ENCODE peak calls at places on chromosomes 2 and 18, in four cellular contexts. Z, M, U and B are unnamed samples.

GRCh38 chr2:98399112-98399511 is 45.5 kb upstream of the INPP4A start:
- DNase-seq in M (no peak), U (no peak), Z (no peak), B (no peak)

GRCh38 chr2:236177967-236178909 is 10.1 kb upstream of the GBX2 start:
- DNase-seq in M (peak), Z (peak), U (peak), B (peak)

GRCh38 chr2:65654496-65654895 is 222.1 kb upstream of the SPRED2 start:
- DNase-seq in Z (no peak), M (no peak), U (no peak), B (no peak)

GRCh38 chr18:12374398-12374797 is 2.6 kb downstream of the AFG3L2 start:
- DNase-seq in M (no peak), U (no peak), Z (no peak), B (no peak)

GRCh38 chr2:166700079-166700478 is 188.2 kb upstream of the XIRP2 start:
- DNase-seq in U (no peak), Z (no peak), M (no peak), B (peak)

GRCh38 chr2:165434865-165435500 is 34.5 kb upstream of the CSRNP3 start:
- DNase-seq in U (no peak), Z (no peak), M (no peak), B (no peak)

GRCh38 chr2:168246072-168246482 is 1.3 kb downstream of the STK39 start:
- DNase-seq in M (no peak), U (no peak), Z (no peak), B (peak)

GRCh38 chr2:134128746-134129145 is 125.1 kb upstream of the MGAT5 start:
- DNase-seq in Z (no peak), U (no peak), M (no peak), B (no peak)

GRCh38 chr2:138531913-138532312 is 30.3 kb downstream of the SPOPL start:
- DNase-seq in U (no peak), M (no peak), Z (no peak), B (peak)

GRCh38 chr2:15042824-15043223 is 410.3 kb downstream of the LRATD1 start:
- DNase-seq in U (no peak), M (no peak), Z (no peak), B (peak)

GRCh38 chr2:101048756-101049155 is 46.7 kb downstream of the RPL31 start:
- DNase-seq in Z (no peak), M (no peak), U (no peak), B (no peak)

GRCh38 chr2:190214434-190215194 is 105.0 kb downstream of the HIBCH start:
- DNase-seq in U (no peak), M (no peak), Z (no peak), B (peak)

GRCh38 chr2:221708916-221709315 is 136.8 kb upstream of the EPHA4 start:
- DNase-seq in Z (no peak), U (no peak), M (no peak), B (no peak)
- TF ChIP-seq CTCF in Z (no peak), U (no peak), M (no peak), B (no peak)

GRCh38 chr2:10434885-10435419 is 13.2 kb downstream of the ODC1 start:
- DNase-seq in U (peak), M (peak), Z (no peak), B (peak)
- TF ChIP-seq CTCF in U (peak), M (peak), Z (peak), B (peak)

GRCh38 chr18:8450013-8450412 is 159.2 kb upstream of the RAB12 start:
- DNase-seq in U (no peak), Z (peak), M (no peak), B (no peak)
- TF ChIP-seq CTCF in U (no peak), Z (no peak), M (peak), B (peak)

DNA sequence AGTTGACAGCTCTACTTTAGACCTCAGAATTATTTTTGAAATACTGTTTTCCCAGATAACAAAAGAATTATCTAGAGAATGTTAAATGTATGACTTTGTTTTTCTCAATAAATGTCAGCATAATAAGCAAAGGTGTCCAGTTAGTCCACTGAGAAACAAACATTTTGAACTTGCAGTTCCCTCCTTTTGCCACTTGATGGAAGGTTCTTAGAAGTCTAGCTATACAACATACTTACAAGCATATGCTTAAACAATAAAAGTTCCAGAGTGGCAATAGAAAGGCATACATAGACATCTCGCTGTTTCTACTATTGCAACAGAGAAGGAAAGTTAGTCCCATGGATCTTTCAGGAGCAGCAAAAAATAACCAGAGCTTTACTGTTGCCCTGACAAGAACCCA is 11.8 kb downstream of the NDUFA10 start:
- DNase-seq in M (no peak), U (no peak), Z (no peak), B (peak)
- TF ChIP-seq CTCF in M (no peak), U (no peak), Z (no peak), B (peak)

GRCh38 chr18:67273288-67273687 is 243.2 kb downstream of the DSEL start:
- DNase-seq in Z (no peak), M (no peak), U (no peak), B (no peak)

GRCh38 chr18:67281746-67282145 is 234.8 kb downstream of the DSEL start:
- DNase-seq in Z (no peak), U (no peak), M (no peak), B (no peak)

GRCh38 chr18:67280843-67281242 is 235.7 kb downstream of the DSEL start:
- DNase-seq in U (no peak), M (no peak), Z (no peak), B (no peak)

GRCh38 chr18:67282796-67283195 is 233.7 kb downstream of the DSEL start:
- DNase-seq in M (no peak), U (no peak), Z (no peak), B (peak)

DNA sequence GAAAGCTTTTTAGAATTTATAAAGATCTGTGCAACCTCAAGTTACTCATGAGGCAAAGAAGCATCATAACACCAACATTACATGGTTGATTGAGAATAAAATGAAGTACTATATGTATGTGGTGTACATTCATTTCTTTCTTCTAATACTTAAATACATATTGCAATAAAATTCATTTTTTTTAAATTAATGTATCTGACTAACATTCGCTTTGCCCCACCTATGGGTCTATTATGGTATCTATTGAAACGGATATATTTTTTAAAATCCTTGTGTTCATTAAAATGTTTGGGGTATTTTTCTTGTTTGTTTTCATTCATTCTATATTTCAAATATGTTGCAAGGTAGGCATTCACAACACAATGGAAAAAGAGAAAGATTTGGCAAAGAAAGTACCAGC is 237.5 kb downstream of the DSEL start:
- DNase-seq in Z (no peak), U (no peak), M (no peak), B (no peak)
- TF ChIP-seq CTCF in Z (no peak), U (no peak), M (no peak), B (peak)

GRCh38 chr2:42906557-42907380 is 114.4 kb upstream of the HAAO start:
- DNase-seq in U (peak), M (no peak), Z (peak), B (peak)

GRCh38 chr2:42906115-42906556 is 113.8 kb upstream of the HAAO start:
- DNase-seq in Z (no peak), U (peak), M (no peak), B (no peak)

GRCh38 chr2:42904576-42904876 is 112.1 kb upstream of the HAAO start:
- DNase-seq in U (no peak), M (no peak), Z (no peak), B (no peak)

GRCh38 chr2:42903821-42904575 is 111.6 kb upstream of the HAAO start:
- DNase-seq in M (no peak), Z (no peak), U (peak), B (no peak)

DNA sequence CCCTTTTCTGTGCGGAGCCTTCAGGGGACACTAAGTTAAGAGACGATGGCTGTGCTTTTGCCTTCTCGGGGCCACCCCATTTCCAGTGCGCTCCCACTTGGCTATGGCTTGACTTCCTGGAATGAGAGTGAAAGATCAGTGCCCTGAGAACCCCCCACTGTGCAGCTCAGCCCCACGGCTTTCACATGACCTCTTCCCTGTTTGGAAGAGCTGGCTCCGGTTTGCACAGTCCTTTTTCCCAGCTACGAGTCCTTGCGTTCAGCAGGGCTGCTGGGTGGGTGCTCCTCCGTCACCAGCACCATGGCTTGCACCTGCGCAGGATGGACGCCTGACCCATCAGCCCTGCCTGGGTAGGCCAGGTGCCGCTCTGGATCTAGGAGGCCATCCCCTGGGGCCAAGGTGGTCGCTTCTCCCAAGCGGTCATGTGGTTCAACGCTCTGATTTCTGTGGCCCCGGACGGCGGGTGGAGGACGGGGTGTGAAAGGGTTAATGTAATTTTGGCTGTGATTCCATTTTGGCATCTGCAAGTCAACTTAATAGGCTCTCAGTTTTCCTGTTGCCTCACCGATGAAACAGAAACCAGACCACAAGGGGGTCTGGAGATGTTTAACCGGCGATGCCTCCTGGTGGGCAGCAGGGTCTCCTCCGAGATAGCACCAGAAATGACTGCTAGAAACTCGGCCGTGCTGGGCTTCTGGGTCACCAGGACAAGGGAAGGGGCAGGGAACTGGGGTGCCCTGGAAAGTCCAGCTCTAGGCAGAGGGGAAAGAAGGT is 113.1 kb upstream of the HAAO start:
- DNase-seq in U (peak), M (no peak), Z (no peak), B (peak)
- TF ChIP-seq CTCF in U (no peak), M (no peak), Z (no peak), B (peak)